ENCODE peak calls at places on chromosomes 13 and 19, in four cellular contexts. R, U, V and Y are unnamed samples.

GRCh38 chr19:44512326-44513298 is 12.3 kb upstream of the ZNF180 start:
- DNase-seq in R (peak; percentile 66), U (peak; percentile 32), V (peak; percentile 31), Y (no peak)

GRCh38 chr13:99496322-99497142 is 4.7 kb upstream of the TM9SF2 start:
- DNase-seq in R (no peak), U (no peak), V (no peak), Y (peak; percentile 85)

GRCh38 chr19:11382898-11383705 is 1.0 kb downstream of the EPOR start:
- DNase-seq in R (peak; percentile 68), U (peak; percentile 81), V (peak; percentile 46), Y (no peak)

GRCh38 chr19:3983542-3983914 is 1.7 kb downstream of the EEF2 start:
- DNase-seq in R (no peak), U (no peak), V (no peak), Y (no peak)

GRCh38 chr19:47353307-47353712 is 4.2 kb downstream of the DHX34 start:
- DNase-seq in R (no peak), U (no peak), V (no peak), Y (no peak)

GRCh38 chr13:110109910-110110309 is 197.0 kb downstream of the COL4A1 start:
- DNase-seq in R (no peak), U (peak; percentile 68), V (no peak), Y (no peak)

GRCh38 chr13:74570834-74571233 is 436.6 kb upstream of the KLF12 start:
- DNase-seq in R (no peak), U (no peak), V (no peak), Y (no peak)

GRCh38 chr19:648904-649733 is 9.4 kb downstream of the FGF22 start:
- DNase-seq in R (no peak), U (no peak), V (no peak), Y (no peak)

GRCh38 chr19:58033741-58034475 is at the start of gene ZSCAN1:
- DNase-seq in R (no peak), U (peak; percentile 97), V (no peak), Y (no peak)

GRCh38 chr13:67122251-67122650 is 107.9 kb downstream of the PCDH9 start:
- DNase-seq in R (no peak), U (no peak), V (no peak), Y (no peak)

GRCh38 chr13:27921421-27921960 is 1.7 kb downstream of the PDX1 start:
- DNase-seq in R (no peak), U (no peak), V (no peak), Y (no peak)

GRCh38 chr13:43054803-43055802 is 31.7 kb downstream of the DNAJC15 start:
- DNase-seq in R (peak; percentile 40), U (peak; percentile 76), V (peak; percentile 49), Y (peak; percentile 34)

GRCh38 chr19:13031917-13032623 is 36.8 kb downstream of the NFIX start:
- DNase-seq in R (peak; percentile 72), U (no peak), V (no peak), Y (no peak)

GRCh38 chr19:4849019-4849418 is 17.5 kb upstream of the TICAM1 start:
- DNase-seq in R (no peak), U (no peak), V (peak; percentile 87), Y (no peak)

GRCh38 chr19:55581145-55581827 is 638 bp upstream of the ZNF579 start:
- DNase-seq in R (peak; percentile 45), U (peak; percentile 50), V (no peak), Y (no peak)

GRCh38 chr13:99264053-99264452 is 5.9 kb upstream of the GPR18 start:
- DNase-seq in R (no peak), U (no peak), V (peak; percentile 44), Y (no peak)

GRCh38 chr19:38384209-38385027 is 3.4 kb downstream of the GGN start:
- DNase-seq in R (peak; percentile 19), U (peak; percentile 45), V (peak; percentile 25), Y (no peak)

GRCh38 chr13:104114111-104114510 is 1047.9 kb upstream of the SLC10A2 start:
- DNase-seq in R (no peak), U (no peak), V (no peak), Y (no peak)

GRCh38 chr13:25752957-25753540 is 298.8 kb downstream of the SHISA2 start:
- DNase-seq in R (peak; percentile 92), U (peak; percentile 45), V (no peak), Y (peak; percentile 76)

GRCh38 chr19:38674388-38675133 is 27.1 kb downstream of the ACTN4 start:
- DNase-seq in R (no peak), U (peak; percentile 57), V (no peak), Y (no peak)

DNA sequence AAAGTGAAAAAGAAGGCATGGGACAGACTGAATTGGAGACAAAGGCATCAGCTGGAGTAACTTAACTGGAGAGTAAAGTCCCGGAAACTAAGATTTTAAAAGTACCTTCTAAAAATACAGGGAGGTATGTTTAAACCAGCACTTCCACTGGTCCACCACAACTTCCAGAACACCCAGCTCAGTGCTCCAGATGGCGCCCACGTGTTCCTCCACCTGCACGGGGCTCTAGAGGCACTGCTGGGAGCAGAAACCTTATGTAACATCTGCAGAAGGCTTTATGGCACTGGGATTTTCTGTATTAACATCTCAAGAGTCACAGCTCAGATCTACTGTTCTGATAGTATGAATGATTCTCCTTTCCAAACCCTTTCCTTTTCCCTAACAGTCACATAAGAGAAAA is 252.1 kb downstream of the DCLK1 start:
- DNase-seq in R (no peak), U (no peak), V (no peak), Y (peak; percentile 28)
- H3K9me2 ChIP-seq in R (no peaks in the 10 kb centered on the region), U (no peaks in the 10 kb centered on the region), V (no peaks in the 10 kb centered on the region), Y (no peaks in the 10 kb centered on the region)

DNA sequence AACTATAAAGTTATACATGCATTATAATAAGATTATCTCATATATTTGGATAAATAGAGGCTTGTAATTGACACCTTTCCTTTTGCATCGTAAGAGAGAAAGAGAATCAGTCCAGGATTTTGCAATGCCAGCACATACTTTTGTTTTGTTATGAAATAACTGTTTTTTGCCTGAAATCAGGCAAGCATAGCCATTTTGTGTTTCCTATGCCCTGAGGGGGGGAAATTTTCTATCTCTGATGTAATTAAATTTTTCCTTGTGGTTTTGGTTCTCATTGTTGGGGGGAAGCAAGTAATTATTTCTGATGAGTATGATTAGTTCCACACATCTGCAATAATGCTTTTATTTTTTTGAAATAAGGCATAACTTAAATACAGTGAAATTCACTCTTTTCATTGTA is 229.4 kb downstream of the NDFIP2 start:
- DNase-seq in R (no peak), U (no peak), V (no peak), Y (no peak)
- H2AFZ ChIP-seq in R (no peak overlapping the region), U (no peak overlapping the region), V (no peak overlapping the region), Y (no peak overlapping the region)

DNA sequence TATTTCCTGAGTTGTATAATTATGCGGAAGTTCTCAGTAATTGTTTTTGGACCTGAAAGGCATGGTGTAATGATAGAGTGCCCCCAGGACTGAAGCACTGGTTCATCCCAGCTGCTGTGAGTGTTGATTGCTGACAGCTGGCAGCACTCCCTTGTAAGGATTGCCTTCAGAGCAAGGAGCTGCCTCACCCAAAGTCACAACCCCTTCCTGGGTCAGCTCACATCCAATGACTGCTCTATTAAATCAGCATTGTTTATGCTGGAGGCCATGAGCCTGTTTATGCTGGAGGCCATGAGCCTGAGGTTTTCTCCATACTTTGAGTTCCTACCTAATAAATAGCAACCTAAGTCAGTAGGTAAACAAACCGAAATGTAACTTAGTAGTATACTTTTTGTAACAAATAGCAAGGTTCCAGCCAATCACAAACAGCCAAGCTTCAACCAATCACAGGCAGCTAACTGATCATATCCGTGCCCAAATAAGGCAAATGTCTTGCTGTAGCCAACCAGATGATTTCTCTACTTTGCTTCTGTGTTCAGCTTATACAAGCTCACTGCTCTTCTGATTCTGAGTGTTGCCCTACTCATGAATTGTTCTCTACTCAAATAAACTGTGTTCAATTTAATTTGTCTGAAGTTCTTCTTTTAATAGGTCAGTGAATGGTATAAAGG is 11.7 kb upstream of the SPACA6 start:
- DNase-seq in R (peak; percentile 38), U (no peak), V (no peak), Y (no peak)
- H3K27ac ChIP-seq in R (no peak overlapping the region), U (no peak overlapping the region), V (no peak overlapping the region), Y (no peak overlapping the region)

GRCh38 chr19:31408460-31409124 is 59.4 kb upstream of the TSHZ3 start:
- DNase-seq in R (peak; percentile 36), U (peak; percentile 38), V (no peak), Y (no peak)
- H3K9me2 ChIP-seq in R (no peaks in the 10 kb centered on the region), U (no peaks in the 10 kb centered on the region), V (no peaks in the 10 kb centered on the region), Y (no peaks in the 10 kb centered on the region)

GRCh38 chr19:2305974-2306806 is 1.8 kb downstream of the LINGO3 start:
- DNase-seq in R (no peak), U (no peak), V (no peak), Y (no peak)
- H2AFZ ChIP-seq in R (no peak overlapping the region), U (no peak overlapping the region), V (no peak overlapping the region), Y (no peak overlapping the region)

GRCh38 chr13:44713793-44714469 is 137.8 kb upstream of the TSC22D1 start:
- DNase-seq in R (peak; percentile 92), U (peak; percentile 26), V (no peak), Y (no peak)
- H3K27ac ChIP-seq in R (peak overlapping the region; percentile 98), U (peak overlapping the region; percentile 72), V (no peak overlapping the region), Y (no peak overlapping the region)

GRCh38 chr13:59488436-59488835 is 675.3 kb downstream of the DIAPH3 start:
- DNase-seq in R (peak; percentile 3), U (no peak), V (no peak), Y (no peak)
- H3K9me2 ChIP-seq in R (no peaks in the 10 kb centered on the region), U (no peaks in the 10 kb centered on the region), V (no peaks in the 10 kb centered on the region), Y (no peaks in the 10 kb centered on the region)